ENCODE peak calls at places on chromosomes 16 and 17, in four cellular contexts. M is cardiac fibroblast, C is AG10803, S is vagina. Z is an unnamed sample.

GRCh38 chr17:7215652-7216139 is 3.9 kb downstream of the DLG4 start:
- DNase-seq in C (no peak), M (no peak), S (no peak), Z (no peak)

GRCh38 chr16:3754304-3754703 is 37.0 kb upstream of the TRAP1 start:
- DNase-seq in C (peak), M (peak), S (no peak), Z (no peak)

GRCh38 chr17:6677158-6677831 is 25.7 kb downstream of the C17orf100 start:
- DNase-seq in C (peak), M (peak), S (no peak), Z (peak)

GRCh38 chr16:85625053-85625452 is 11.9 kb downstream of the GSE1 start:
- DNase-seq in C (no peak), S (no peak), M (no peak), Z (no peak)

GRCh38 chr16:23355106-23355670 is 53.1 kb downstream of the SCNN1B start:
- DNase-seq in C (no peak), S (no peak), M (no peak), Z (no peak)

GRCh38 chr17:6914711-6915110 is 81.1 kb upstream of the ALOX12 start:
- DNase-seq in M (peak), S (no peak), C (no peak), Z (no peak)

GRCh38 chr16:84593825-84594724 is 23.8 kb downstream of the COTL1 start:
- DNase-seq in S (no peak), C (no peak), M (no peak), Z (no peak)

GRCh38 chr17:65696739-65697394 is 135.4 kb upstream of the AXIN2 start:
- DNase-seq in M (peak), C (peak), S (no peak), Z (no peak)

GRCh38 chr17:81241648-81242420 is 2.7 kb downstream of the NDUFAF8 start:
- DNase-seq in S (no peak), M (peak), C (peak), Z (peak)

GRCh38 chr17:8243827-8244226 is 4.0 kb downstream of the CTC1 start:
- DNase-seq in S (no peak), M (no peak), C (no peak), Z (no peak)

GRCh38 chr17:56230660-56231059 is 77.4 kb downstream of the ANKFN1 start:
- DNase-seq in C (peak), M (peak), S (no peak), Z (no peak)

GRCh38 chr17:50155115-50155819 is 4.8 kb upstream of the PPP1R9B start:
- DNase-seq in S (no peak), C (peak), M (peak), Z (no peak)

GRCh38 chr16:66473654-66474519 is 46.8 kb downstream of the BEAN1 start:
- DNase-seq in C (no peak), M (no peak), S (no peak), Z (no peak)
- TF ChIP-seq CTCF in C (no peak), M (no peak), S (no peak), Z (no peak)

GRCh38 chr16:67278773-67279295 is 498 bp upstream of the PLEKHG4 start:
- DNase-seq in S (no peak), M (no peak), C (no peak), Z (no peak)
- TF ChIP-seq CTCF in S (no peak), M (peak), C (peak), Z (no peak)

DNA sequence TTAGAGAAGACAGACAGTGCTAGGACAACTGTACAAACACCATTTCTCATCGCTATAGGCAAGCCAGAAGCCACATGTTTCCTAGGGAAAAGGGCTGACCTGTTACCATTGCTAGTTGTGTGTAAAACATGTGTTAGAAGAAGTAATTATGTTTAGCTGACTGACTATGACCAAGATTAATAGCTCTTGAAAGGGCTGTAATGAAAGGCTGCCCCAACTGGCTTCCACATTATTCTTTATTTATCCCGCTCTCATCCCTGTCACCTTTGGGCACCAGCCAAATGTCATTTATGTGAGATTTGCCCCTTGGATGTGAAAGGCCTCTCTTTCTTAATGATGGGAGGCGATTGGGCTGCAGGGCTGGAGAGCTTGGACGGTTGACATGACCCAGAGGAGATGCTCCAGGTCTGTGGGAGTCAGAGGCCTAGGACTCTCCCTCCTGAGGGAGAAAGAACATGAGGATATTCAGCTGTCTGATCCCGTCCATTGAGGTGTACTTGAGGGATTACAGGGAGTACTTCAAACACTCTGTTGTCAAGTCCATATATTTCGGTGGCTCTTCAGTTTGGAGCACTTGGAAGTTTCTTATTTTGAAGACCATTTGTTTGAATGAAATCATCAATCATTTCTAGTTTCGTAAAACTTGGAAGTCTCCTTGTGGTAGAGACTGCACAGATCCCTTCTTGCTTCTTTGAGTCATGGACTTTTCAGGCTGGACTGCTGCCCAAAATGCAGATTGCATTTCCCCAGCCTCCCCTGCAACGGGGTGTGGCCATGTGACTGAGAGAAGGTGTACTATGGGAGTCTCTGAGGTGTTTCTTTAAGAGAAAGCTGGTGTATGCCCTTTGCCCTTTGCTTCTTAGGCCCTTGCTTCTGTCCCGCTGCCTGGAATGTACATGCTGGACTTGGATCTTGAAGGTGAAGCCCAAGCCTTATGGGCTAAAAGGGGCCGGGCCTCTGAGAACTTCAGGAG is 51.3 kb downstream of the FTO start:
- DNase-seq in M (peak), S (no peak), C (peak), Z (no peak)
- TF ChIP-seq CTCF in M (no peak), S (no peak), C (no peak), Z (no peak)

GRCh38 chr16:56842133-56842532 is 22.9 kb upstream of the SLC12A3 start:
- DNase-seq in M (no peak), S (no peak), C (no peak), Z (no peak)
- TF ChIP-seq CTCF in M (no peak), S (no peak), C (no peak), Z (no peak)

GRCh38 chr17:11795906-11796305 is 197.6 kb downstream of the DNAH9 start:
- DNase-seq in C (no peak), M (no peak), S (no peak), Z (no peak)

GRCh38 chr17:11803635-11804034 is 193.6 kb downstream of the ZNF18 start:
- DNase-seq in M (no peak), S (no peak), C (no peak), Z (no peak)

GRCh38 chr17:11803226-11803625 is 194.0 kb downstream of the ZNF18 start:
- DNase-seq in C (no peak), M (no peak), S (no peak), Z (no peak)

DNA sequence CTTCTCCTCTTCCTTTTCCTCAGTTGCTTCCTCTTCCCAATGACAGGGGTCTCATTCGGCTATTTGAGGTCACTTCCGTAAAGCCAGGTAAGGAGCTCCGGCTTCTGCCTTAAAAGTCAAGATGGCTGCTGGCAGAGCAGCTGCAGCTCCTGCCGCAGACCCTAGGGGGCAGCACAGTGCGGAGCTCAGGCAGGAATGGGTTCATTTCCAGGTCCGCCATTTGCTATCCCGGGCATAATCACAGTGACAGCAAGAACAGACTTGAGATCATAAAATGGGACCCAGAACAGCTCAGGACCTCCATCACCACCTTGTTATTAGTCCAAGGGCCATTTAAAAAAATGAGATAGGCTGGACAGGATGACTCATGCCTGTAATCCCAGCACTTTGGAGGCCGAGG is 199.5 kb downstream of the ZNF18 start:
- DNase-seq in C (no peak), S (no peak), M (no peak), Z (no peak)
- TF ChIP-seq CTCF in C (no peak), S (no peak), M (peak), Z (no peak)

GRCh38 chr16:56984639-56985038 is 4.7 kb upstream of the NLRC5 start:
- DNase-seq in S (no peak), M (no peak), C (no peak), Z (no peak)

GRCh38 chr16:56982695-56983094 is 6.7 kb upstream of the NLRC5 start:
- DNase-seq in M (no peak), S (no peak), C (no peak), Z (no peak)

GRCh38 chr16:56981729-56982271 is 7.6 kb upstream of the NLRC5 start:
- DNase-seq in S (no peak), C (no peak), M (no peak), Z (no peak)

GRCh38 chr16:56985288-56985961 is 3.9 kb upstream of the NLRC5 start:
- DNase-seq in S (no peak), M (peak), C (peak), Z (no peak)

GRCh38 chr16:56983211-56983751 is 6.1 kb upstream of the NLRC5 start:
- DNase-seq in C (no peak), S (no peak), M (no peak), Z (no peak)
- TF ChIP-seq CTCF in C (no peak), S (no peak), M (no peak), Z (no peak)

Z was measured in nephron progenitor cell.